ENCODE peak calls at places on chromosomes 6 and 20, in four cellular contexts. T is AG08395, N is fibroblast of mammary gland, A is epithelial cell of esophagus. C is an unnamed sample.

GRCh38 chr6:144346719-144347446 is 61.7 kb downstream of the UTRN start:
- DNase-seq in A (peak), T (peak), N (peak), C (peak)

GRCh38 chr6:139239137-139239536 is 52.7 kb downstream of the TXLNB start:
- DNase-seq in T (no peak), A (no peak), N (no peak), C (peak)

GRCh38 chr6:36607782-36608386 is 13.7 kb downstream of the SRSF3 start:
- DNase-seq in T (no peak), N (no peak), A (peak), C (no peak)

GRCh38 chr6:80454197-80454596 is 347.7 kb downstream of the BCKDHB start:
- DNase-seq in N (peak), A (peak), T (peak), C (peak)

GRCh38 chr6:143441680-143442359 is 8.7 kb downstream of the ADAT2 start:
- DNase-seq in N (peak), A (no peak), T (no peak), C (peak)

GRCh38 chr6:9028086-9028485 is 592.7 kb upstream of the SLC35B3 start:
- DNase-seq in N (no peak), A (no peak), T (no peak), C (no peak)

GRCh38 chr20:32207211-32207625 is 325 bp downstream of the PLAGL2 start:
- DNase-seq in A (no peak), T (no peak), N (no peak), C (no peak)

GRCh38 chr6:98203170-98203806 is 631.1 kb upstream of the POU3F2 start:
- DNase-seq in T (no peak), N (no peak), A (peak), C (no peak)

GRCh38 chr6:144310761-144311160 is 25.6 kb downstream of the UTRN start:
- DNase-seq in N (no peak), T (no peak), A (no peak), C (no peak)

GRCh38 chr6:158414900-158415299 is 102.6 kb downstream of the TULP4 start:
- DNase-seq in T (no peak), A (peak), N (peak), C (peak)

GRCh38 chr20:18986895-18987580 is 173.5 kb downstream of the SCP2D1 start:
- DNase-seq in A (no peak), N (no peak), T (no peak), C (no peak)

GRCh38 chr6:38417521-38417920 is 222.2 kb downstream of the BTBD9 start:
- DNase-seq in T (no peak), A (no peak), N (no peak), C (peak)

GRCh38 chr6:118263929-118264486 is 284.1 kb upstream of the PLN start:
- DNase-seq in T (no peak), N (peak), A (peak), C (no peak)

GRCh38 chr6:18386302-18386976 is 711 bp upstream of the RNF144B start:
- DNase-seq in A (peak), N (no peak), T (peak), C (no peak)

GRCh38 chr6:16388488-16388887 is 150.1 kb downstream of the GMPR start:
- DNase-seq in N (no peak), T (peak), A (no peak), C (no peak)

GRCh38 chr20:11027224-11027623 is 353.4 kb upstream of the JAG1 start:
- DNase-seq in T (no peak), N (no peak), A (no peak), C (no peak)

GRCh38 chr20:9660236-9660868 is 146.0 kb downstream of the LAMP5 start:
- DNase-seq in N (peak), A (peak), T (no peak), C (no peak)

GRCh38 chr6:55659304-55659703 is 80.3 kb upstream of the HMGCLL1 start:
- DNase-seq in T (no peak), A (no peak), N (no peak), C (no peak)

GRCh38 chr20:10857362-10858070 is 183.7 kb upstream of the JAG1 start:
- DNase-seq in T (peak), A (peak), N (peak), C (peak)

GRCh38 chr6:3749390-3749978 is 2.0 kb downstream of the PXDC1 start:
- DNase-seq in T (no peak), N (no peak), A (peak), C (no peak)

GRCh38 chr6:116682334-116682712 is 1.3 kb downstream of the KPNA5 start:
- DNase-seq in N (peak), T (peak), A (peak), C (peak)

GRCh38 chr6:63504777-63505384 is 67.4 kb upstream of the LOC128125822 start:
- DNase-seq in T (no peak), A (peak), N (no peak), C (no peak)

GRCh38 chr20:25223179-25223661 is 24.7 kb upstream of the PYGB start:
- DNase-seq in T (peak), A (peak), N (peak), C (peak)

GRCh38 chr6:56795852-56796532 is 153.3 kb upstream of the DST start:
- DNase-seq in A (peak), T (peak), N (peak), C (peak)

GRCh38 chr20:23087587-23088275 is 1.6 kb upstream of the CD93 start:
- DNase-seq in T (no peak), A (no peak), N (no peak), C (no peak)

GRCh38 chr6:25193147-25193864 is 85.9 kb upstream of the CARMIL1 start:
- DNase-seq in N (peak), T (peak), A (peak), C (peak)

GRCh38 chr20:47493954-47494293 is 7.8 kb upstream of the NCOA3 start:
- DNase-seq in N (no peak), A (peak), T (no peak), C (no peak)

GRCh38 chr6:24522090-24522820 is 27.5 kb downstream of the ALDH5A1 start:
- DNase-seq in T (no peak), N (peak), A (peak), C (peak)

GRCh38 chr20:23393999-23394775 is 27.1 kb downstream of the NAPB start:
- DNase-seq in A (no peak), N (no peak), T (no peak), C (no peak)

GRCh38 chr6:44131880-44132279 is 4.5 kb downstream of the TMEM63B start:
- DNase-seq in N (no peak), A (no peak), T (no peak), C (no peak)

GRCh38 chr20:62418709-62419487 is 8.4 kb downstream of the RBBP8NL start:
- DNase-seq in N (no peak), T (no peak), A (no peak), C (no peak)

GRCh38 chr6:163688971-163689370 is 274.5 kb downstream of the QKI start:
- DNase-seq in N (peak), T (peak), A (peak), C (peak)

GRCh38 chr6:11434565-11435326 is 102.8 kb upstream of the TMEM170B start:
- DNase-seq in T (peak), N (peak), A (peak), C (peak)

GRCh38 chr6:109388265-109388664 is 6.0 kb upstream of the CD164 start:
- DNase-seq in T (no peak), N (no peak), A (peak), C (no peak)

GRCh38 chr20:35903843-35904242 is 50.5 kb downstream of the SCAND1 start:
- DNase-seq in T (no peak), N (no peak), A (no peak), C (peak)

GRCh38 chr6:54958446-54958845 is 111.9 kb downstream of the FAM83B start:
- DNase-seq in T (no peak), N (no peak), A (no peak), C (no peak)

C was measured in amniotic epithelial cell.